ENCODE peak calls at places on chromosomes 5 and 9, in four cellular contexts. One of them, this sample, is unnamed.

GRCh38 chr9:128247191-128247803 is 28.5 kb downstream of the GOLGA2 start:
- DNase-seq in GM12878: no peak
- DNase-seq in HepG2: no peak
- DNase-seq in H1: no peak
- DNase-seq in this sample: no peak

GRCh38 chr5:172932313-172933017 is 26.8 kb upstream of the RPL26L1 start:
- DNase-seq in GM12878: no peak
- DNase-seq in HepG2: peak; percentile 23
- DNase-seq in H1: no peak
- DNase-seq in this sample: peak; percentile 89

GRCh38 chr9:133572821-133573361 is 36.3 kb downstream of the FAM163B start:
- DNase-seq in GM12878: no peak
- DNase-seq in HepG2: no peak
- DNase-seq in H1: no peak
- DNase-seq in this sample: no peak

GRCh38 chr9:131747352-131747751 is 7.5 kb upstream of the RAPGEF1 start:
- DNase-seq in GM12878: no peak
- DNase-seq in HepG2: peak; percentile 77
- DNase-seq in H1: no peak
- DNase-seq in this sample: no peak

GRCh38 chr5:179381691-179382090 is 36.4 kb upstream of the ADAMTS2 start:
- DNase-seq in GM12878: no peak
- DNase-seq in HepG2: no peak
- DNase-seq in H1: no peak
- DNase-seq in this sample: no peak

GRCh38 chr5:145752534-145752933 is 82.6 kb downstream of the PRELID2 start:
- DNase-seq in GM12878: no peak
- DNase-seq in HepG2: no peak
- DNase-seq in H1: no peak
- DNase-seq in this sample: no peak

GRCh38 chr9:110659891-110660541 is 8.6 kb upstream of the MUSK start:
- DNase-seq in GM12878: no peak
- DNase-seq in HepG2: no peak
- DNase-seq in H1: no peak
- DNase-seq in this sample: no peak

GRCh38 chr9:33165263-33166151 is 1.6 kb downstream of the B4GALT1 start:
- DNase-seq in GM12878: peak; percentile 78
- DNase-seq in HepG2: peak; percentile 95
- DNase-seq in H1: no peak
- DNase-seq in this sample: no peak

GRCh38 chr5:150490754-150491153 is 17.2 kb upstream of the NDST1 start:
- DNase-seq in GM12878: no peak
- DNase-seq in HepG2: no peak
- DNase-seq in H1: no peak
- DNase-seq in this sample: no peak

GRCh38 chr5:57174128-57174849 is 430 bp downstream of the GPBP1 start:
- DNase-seq in GM12878: no peak
- DNase-seq in HepG2: no peak
- DNase-seq in H1: no peak
- DNase-seq in this sample: no peak

GRCh38 chr9:94030318-94031179 is 53.7 kb upstream of the PTPDC1 start:
- DNase-seq in GM12878: peak; percentile 26
- DNase-seq in HepG2: peak; percentile 77
- DNase-seq in H1: peak; percentile 43
- DNase-seq in this sample: peak; percentile 87

GRCh38 chr9:21801683-21802417 is 586 bp upstream of the MTAP start:
- DNase-seq in GM12878: no peak
- DNase-seq in HepG2: peak; percentile 62
- DNase-seq in H1: no peak
- DNase-seq in this sample: peak; percentile 76
- TF ChIP-seq SP1 in GM12878: no peak
- TF ChIP-seq SP1 in HepG2: no peak
- TF ChIP-seq SP1 in H1: no peak
- TF ChIP-seq SP1 in this sample: no peak

DNA sequence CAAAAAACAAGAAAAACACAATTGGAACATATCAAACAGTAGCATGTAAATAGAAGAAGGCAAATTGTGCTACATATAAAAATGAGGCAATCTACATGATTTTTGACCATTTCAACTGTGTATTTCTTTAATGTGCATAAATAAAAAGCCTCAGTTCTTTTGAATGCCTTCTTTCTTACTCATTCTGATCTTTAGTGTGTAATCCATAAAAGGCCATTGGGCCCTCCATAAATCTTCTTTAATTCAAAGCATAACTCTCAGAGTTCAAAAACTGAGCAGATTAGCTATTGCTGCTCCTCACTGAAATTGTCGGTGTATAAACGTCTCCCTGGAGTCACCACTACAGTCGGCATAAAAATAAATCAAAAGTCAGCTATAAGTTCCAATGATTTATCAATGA is 45.3 kb upstream of the ADAMTSL1 start:
- DNase-seq in GM12878: no peak
- DNase-seq in HepG2: no peak
- DNase-seq in H1: no peak
- DNase-seq in this sample: no peak
- TF ChIP-seq SUZ12 in GM12878: no peak
- TF ChIP-seq SUZ12 in HepG2: no peak
- TF ChIP-seq SUZ12 in H1: no peak
- TF ChIP-seq SUZ12 in this sample: no peak

DNA sequence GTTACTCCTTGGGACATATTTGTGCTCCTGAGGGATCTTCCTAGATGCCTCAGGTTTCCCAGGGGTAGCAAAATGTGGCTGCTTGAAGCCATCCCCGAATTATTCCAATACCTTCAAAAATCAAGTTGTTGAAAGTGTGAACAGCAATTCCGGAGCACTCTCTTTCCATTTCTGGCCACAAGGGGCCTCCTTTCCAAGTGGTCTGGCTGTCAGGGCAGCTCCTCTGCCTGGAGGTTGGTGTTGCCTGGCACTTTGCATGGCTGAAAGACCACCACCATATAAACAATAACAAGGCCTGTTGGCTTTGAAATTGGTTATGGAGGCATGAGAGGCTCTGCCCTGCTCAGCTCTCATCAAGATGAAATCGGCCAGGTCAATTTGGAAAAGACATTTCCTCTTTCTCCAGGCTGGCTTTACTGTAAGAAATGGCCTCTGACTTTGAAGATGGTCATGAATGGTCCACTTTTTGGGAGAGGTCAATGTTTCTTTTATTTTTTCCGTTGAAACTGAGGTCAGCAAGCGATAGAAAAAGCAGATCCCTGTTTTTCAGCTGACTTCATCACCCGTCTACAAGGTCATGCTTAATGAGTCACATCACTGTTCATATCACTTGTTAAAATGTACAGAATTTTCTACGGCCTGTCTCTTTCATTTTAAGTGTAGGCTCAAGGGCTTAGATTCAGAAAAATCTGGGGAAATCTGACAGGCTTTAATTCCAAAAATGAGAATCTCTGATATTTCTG is 481.1 kb upstream of the ZNF608 start:
- DNase-seq in GM12878: no peak
- DNase-seq in HepG2: no peak
- DNase-seq in H1: no peak
- DNase-seq in this sample: peak; percentile 62
- TF ChIP-seq SP1 in GM12878: no peak
- TF ChIP-seq SP1 in HepG2: no peak
- TF ChIP-seq SP1 in H1: no peak
- TF ChIP-seq SP1 in this sample: no peak

GRCh38 chr5:158988987-158989624 is 110.6 kb downstream of the EBF1 start:
- DNase-seq in GM12878: no peak
- DNase-seq in HepG2: no peak
- DNase-seq in H1: no peak
- DNase-seq in this sample: no peak
- TF ChIP-seq SUZ12 in GM12878: no peak
- TF ChIP-seq SUZ12 in HepG2: no peak
- TF ChIP-seq SUZ12 in H1: no peak
- TF ChIP-seq SUZ12 in this sample: no peak

DNA sequence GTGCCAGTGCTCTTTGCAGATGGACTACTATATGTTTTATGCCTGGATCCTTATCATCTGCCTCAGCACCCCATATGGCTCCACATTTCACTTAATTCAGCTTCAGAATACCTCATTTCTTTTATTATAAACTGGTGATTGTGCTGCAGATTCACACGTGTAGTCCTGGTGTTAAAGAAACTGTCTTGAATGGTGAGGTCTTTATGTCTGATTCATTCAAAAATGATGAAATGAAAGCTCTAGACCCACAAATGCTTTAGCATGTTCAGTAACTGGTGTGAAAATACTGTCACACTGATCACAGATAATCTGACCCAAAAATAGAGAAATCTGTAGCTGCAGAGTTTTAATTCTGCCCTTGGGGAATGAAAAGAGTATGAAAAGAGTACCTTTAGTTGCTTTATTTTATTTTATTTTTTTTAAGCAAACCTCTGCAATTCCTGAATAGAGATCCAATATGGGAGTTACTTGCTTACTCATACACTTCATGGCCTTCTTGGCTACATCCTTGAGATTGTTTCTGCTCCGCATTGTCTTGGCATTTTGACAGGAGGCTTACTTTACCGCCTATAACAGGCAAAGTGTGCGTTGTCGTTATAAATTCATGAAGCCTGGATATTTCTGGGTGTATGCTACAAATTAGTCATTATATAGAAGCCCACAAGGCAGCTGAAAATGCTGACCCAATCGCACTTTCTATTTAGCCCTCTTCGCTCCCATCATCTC is 2.7 kb downstream of the RGMB start:
- DNase-seq in GM12878: no peak
- DNase-seq in HepG2: no peak
- DNase-seq in H1: no peak
- DNase-seq in this sample: no peak
- TF ChIP-seq SP1 in GM12878: no peak
- TF ChIP-seq SP1 in HepG2: no peak
- TF ChIP-seq SP1 in H1: no peak
- TF ChIP-seq SP1 in this sample: no peak

DNA sequence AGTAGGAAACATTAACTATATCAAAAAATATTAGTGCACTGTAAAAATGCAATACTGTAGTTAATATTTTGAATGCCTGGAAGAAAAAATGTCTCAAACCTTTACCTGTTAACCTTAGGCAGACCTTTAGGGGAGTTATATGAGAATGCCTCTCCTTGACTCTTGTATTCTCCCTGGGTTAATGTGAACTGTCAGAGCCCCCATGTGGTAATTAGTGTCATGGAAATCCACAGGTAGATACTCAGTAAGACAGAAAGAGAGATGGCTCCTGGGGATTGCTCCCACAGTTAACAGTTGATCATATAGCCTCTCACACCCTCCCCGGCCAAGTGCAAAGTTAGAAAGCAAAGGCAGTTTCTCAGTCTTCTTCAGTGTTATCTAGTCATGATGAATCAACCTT is 742.8 kb downstream of the NR2F1-AS1 start:
- DNase-seq in GM12878: no peak
- DNase-seq in HepG2: peak; percentile 37
- DNase-seq in H1: no peak
- DNase-seq in this sample: no peak
- TF ChIP-seq SUZ12 in GM12878: no peak
- TF ChIP-seq SUZ12 in HepG2: no peak
- TF ChIP-seq SUZ12 in H1: no peak
- TF ChIP-seq SUZ12 in this sample: no peak

DNA sequence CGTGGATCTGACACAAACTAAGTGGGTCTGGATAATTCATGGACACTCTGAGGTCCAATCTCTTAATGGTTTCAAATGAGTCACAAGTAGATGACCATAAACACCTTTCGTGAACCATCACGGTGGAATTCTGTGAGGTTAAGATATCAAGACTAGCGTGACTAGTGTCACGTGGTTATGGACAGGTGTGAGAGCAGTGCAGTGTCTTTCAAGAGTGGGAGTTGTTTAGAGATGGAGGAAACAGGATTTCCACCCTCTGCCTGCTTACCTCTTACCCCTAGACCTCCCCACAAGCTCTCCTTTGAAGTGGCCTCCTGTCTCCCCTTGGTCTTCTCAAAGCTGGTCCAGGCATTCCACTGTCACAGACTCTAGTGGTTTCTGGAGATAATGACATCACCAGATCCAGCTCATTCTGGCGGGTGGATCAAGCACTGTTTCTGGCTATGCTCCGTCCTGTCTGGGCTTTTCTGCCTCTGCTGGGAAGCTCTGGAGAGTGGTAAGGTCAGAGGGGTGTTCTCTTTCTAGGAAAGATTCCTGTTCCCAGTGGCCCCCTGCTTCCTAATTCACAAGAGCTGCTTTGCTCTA is 20.0 kb upstream of the ZNF782 start:
- DNase-seq in GM12878: no peak
- DNase-seq in HepG2: no peak
- DNase-seq in H1: no peak
- DNase-seq in this sample: no peak
- TF ChIP-seq SP1 in GM12878: no peak
- TF ChIP-seq SP1 in HepG2: no peak
- TF ChIP-seq SP1 in H1: no peak
- TF ChIP-seq SP1 in this sample: no peak

This sample was measured in HEK293T.